ENCODE peak calls at places on chromosomes 4 and X, in eight cellular contexts. I, S, A, Z, B, E, X and U are unnamed samples.

GRCh38 chrX:46597774-46598173 is 24.2 kb downstream of the CHST7 start:
- DNase-seq in I (no peak), S (no peak), A (no peak), Z (no peak), B (no peak), E (no peak), X (no peak), U (no peak)

GRCh38 chrX:10649286-10649685 is 28.9 kb upstream of the MID1 start:
- DNase-seq in I (no peak), S (no peak), A (peak), Z (peak), B (no peak), E (no peak), X (no peak), U (no peak)

GRCh38 chr4:150722908-150723362 is 141.0 kb downstream of the MAB21L2 start:
- DNase-seq in I (peak), S (peak), A (peak), Z (peak), B (peak), E (peak), X (no peak), U (peak)

GRCh38 chr4:110854021-110854678 is 231.3 kb upstream of the PITX2 start:
- DNase-seq in I (no peak), S (no peak), A (peak), Z (peak), B (no peak), E (no peak), X (no peak), U (no peak)

GRCh38 chrX:34656842-34657780 is at the start of gene TMEM47:
- DNase-seq in I (peak), S (peak), A (peak), Z (peak), B (peak), E (peak), X (no peak), U (peak)

GRCh38 chrX:111102636-111103035 is 6.6 kb downstream of the PAK3 start:
- DNase-seq in I (no peak), S (no peak), A (no peak), Z (no peak), B (no peak), E (no peak), X (no peak), U (no peak)

GRCh38 chr4:102575369-102576129 is 74.4 kb downstream of the NFKB1 start:
- DNase-seq in I (no peak), S (no peak), A (no peak), Z (no peak), B (no peak), E (no peak), X (no peak), U (no peak)

GRCh38 chrX:151902813-151903591 is 9.7 kb upstream of the MAGEA4 start:
- DNase-seq in I (peak), S (no peak), A (peak), Z (peak), B (peak), E (peak), X (no peak), U (no peak)

GRCh38 chr4:6019316-6020263 is 1.4 kb upstream of the C4orf50 start:
- DNase-seq in I (no peak), S (peak), A (peak), Z (peak), B (peak), E (no peak), X (no peak), U (no peak)

GRCh38 chr4:75015627-75016026 is 82.7 kb downstream of the PARM1 start:
- DNase-seq in I (no peak), S (no peak), A (no peak), Z (no peak), B (no peak), E (no peak), X (no peak), U (no peak)